ENCODE peak calls at places on chromosomes 7 and 10, in five cellular contexts. One of them, this sample, is unnamed.

GRCh38 chr10:5590816-5591215 is 66.1 kb downstream of the CALML3 start:
- DNase-seq in neural progenitor cell: no peak
- DNase-seq in endothelial cell: no peak
- DNase-seq in GM13977: no peak
- DNase-seq in GM10248: no peak
- DNase-seq in this sample: no peak

GRCh38 chr7:133297093-133297492 is 44.2 kb downstream of the EXOC4 start:
- DNase-seq in neural progenitor cell: no peak
- DNase-seq in endothelial cell: no peak
- DNase-seq in GM13977: no peak
- DNase-seq in GM10248: no peak
- DNase-seq in this sample: no peak

GRCh38 chr7:138008046-138008587 is 6.2 kb upstream of the CREB3L2 start:
- DNase-seq in neural progenitor cell: no peak
- DNase-seq in endothelial cell: no peak
- DNase-seq in GM13977: no peak
- DNase-seq in GM10248: no peak
- DNase-seq in this sample: no peak

GRCh38 chr7:134947329-134947728 is 39.0 kb upstream of the AGBL3 start:
- DNase-seq in neural progenitor cell: no peak
- DNase-seq in endothelial cell: no peak
- DNase-seq in GM13977: no peak
- DNase-seq in GM10248: no peak
- DNase-seq in this sample: no peak

GRCh38 chr7:76515999-76516443 is 5.7 kb downstream of the UPK3B start:
- DNase-seq in neural progenitor cell: no peak
- DNase-seq in endothelial cell: peak; percentile 78
- DNase-seq in GM13977: peak; percentile 79
- DNase-seq in GM10248: peak; percentile 77
- DNase-seq in this sample: peak; percentile 84

GRCh38 chr10:94307046-94307615 is 55.6 kb downstream of the NOC3L start:
- DNase-seq in neural progenitor cell: no peak
- DNase-seq in endothelial cell: no peak
- DNase-seq in GM13977: no peak
- DNase-seq in GM10248: no peak
- DNase-seq in this sample: no peak

GRCh38 chr7:102064361-102065025 is 222.2 kb upstream of the SH2B2 start:
- DNase-seq in neural progenitor cell: no peak
- DNase-seq in endothelial cell: no peak
- DNase-seq in GM13977: no peak
- DNase-seq in GM10248: no peak
- DNase-seq in this sample: no peak

GRCh38 chr7:51255536-51256243 is 60.9 kb downstream of the COBL start:
- DNase-seq in neural progenitor cell: peak; percentile 34
- DNase-seq in endothelial cell: no peak
- DNase-seq in GM13977: no peak
- DNase-seq in GM10248: no peak
- DNase-seq in this sample: no peak

GRCh38 chr10:63668081-63668480 is 146.9 kb downstream of the REEP3 start:
- DNase-seq in neural progenitor cell: no peak
- DNase-seq in endothelial cell: no peak
- DNase-seq in GM13977: no peak
- DNase-seq in GM10248: no peak
- DNase-seq in this sample: no peak

GRCh38 chr10:102043456-102043855 is 12.5 kb downstream of the ARMH3 start:
- DNase-seq in neural progenitor cell: no peak
- DNase-seq in endothelial cell: no peak
- DNase-seq in GM13977: no peak
- DNase-seq in GM10248: no peak
- DNase-seq in this sample: no peak

GRCh38 chr7:47945261-47946015 is 2.8 kb downstream of the PKD1L1 start:
- DNase-seq in neural progenitor cell: peak; percentile 79
- DNase-seq in endothelial cell: peak; percentile 76
- DNase-seq in GM13977: peak; percentile 66
- DNase-seq in GM10248: peak; percentile 59
- DNase-seq in this sample: peak; percentile 87

GRCh38 chr10:62025901-62026879 is 124.7 kb downstream of the ARID5B start:
- DNase-seq in neural progenitor cell: no peak
- DNase-seq in endothelial cell: no peak
- DNase-seq in GM13977: no peak
- DNase-seq in GM10248: no peak
- DNase-seq in this sample: no peak

GRCh38 chr7:114825423-114825951 is 96.4 kb upstream of the MDFIC start:
- DNase-seq in neural progenitor cell: peak; percentile 20
- DNase-seq in endothelial cell: no peak
- DNase-seq in GM13977: no peak
- DNase-seq in GM10248: no peak
- DNase-seq in this sample: no peak

GRCh38 chr7:126727930-126728331 is 524.8 kb downstream of the GRM8 start:
- DNase-seq in neural progenitor cell: no peak
- DNase-seq in endothelial cell: no peak
- DNase-seq in GM13977: no peak
- DNase-seq in GM10248: no peak
- DNase-seq in this sample: no peak

GRCh38 chr7:54546081-54546985 is 4.2 kb downstream of the VSTM2A start:
- DNase-seq in neural progenitor cell: peak; percentile 89
- DNase-seq in endothelial cell: peak; percentile 79
- DNase-seq in GM13977: peak; percentile 49
- DNase-seq in GM10248: no peak
- DNase-seq in this sample: peak; percentile 82

GRCh38 chr7:20786049-20786412 is 655 bp downstream of the SP8 start:
- DNase-seq in neural progenitor cell: no peak
- DNase-seq in endothelial cell: no peak
- DNase-seq in GM13977: peak; percentile 49
- DNase-seq in GM10248: no peak
- DNase-seq in this sample: no peak

GRCh38 chr10:49645417-49646255 is 31.8 kb downstream of the CHAT start:
- DNase-seq in neural progenitor cell: peak; percentile 7
- DNase-seq in endothelial cell: no peak
- DNase-seq in GM13977: no peak
- DNase-seq in GM10248: no peak
- DNase-seq in this sample: no peak

GRCh38 chr10:82213784-82214183 is 338.8 kb downstream of the NRG3 start:
- DNase-seq in neural progenitor cell: no peak
- DNase-seq in endothelial cell: no peak
- DNase-seq in GM13977: no peak
- DNase-seq in GM10248: no peak
- DNase-seq in this sample: no peak

GRCh38 chr7:39459606-39460090 is 106.6 kb upstream of the YAE1 start:
- DNase-seq in neural progenitor cell: peak; percentile 37
- DNase-seq in endothelial cell: no peak
- DNase-seq in GM13977: no peak
- DNase-seq in GM10248: no peak
- DNase-seq in this sample: no peak

GRCh38 chr10:101226888-101227736 is 2.2 kb downstream of the LBX1 start:
- DNase-seq in neural progenitor cell: peak; percentile 62
- DNase-seq in endothelial cell: no peak
- DNase-seq in GM13977: no peak
- DNase-seq in GM10248: no peak
- DNase-seq in this sample: peak; percentile 43

GRCh38 chr10:73810735-73811465 is 498 bp downstream of the NDST2 start:
- DNase-seq in neural progenitor cell: peak; percentile 61
- DNase-seq in endothelial cell: peak; percentile 27
- DNase-seq in GM13977: peak; percentile 78
- DNase-seq in GM10248: peak; percentile 55
- DNase-seq in this sample: peak; percentile 37

GRCh38 chr7:14233026-14233897 is 243.8 kb upstream of the ETV1 start:
- DNase-seq in neural progenitor cell: no peak
- DNase-seq in endothelial cell: no peak
- DNase-seq in GM13977: no peak
- DNase-seq in GM10248: no peak
- DNase-seq in this sample: no peak

GRCh38 chr7:112510032-112510742 is 29.4 kb downstream of the LSMEM1 start:
- DNase-seq in neural progenitor cell: no peak
- DNase-seq in endothelial cell: no peak
- DNase-seq in GM13977: peak; percentile 38
- DNase-seq in GM10248: peak; percentile 32
- DNase-seq in this sample: no peak

GRCh38 chr10:63437334-63437949 is 28.3 kb downstream of the JMJD1C start:
- DNase-seq in neural progenitor cell: no peak
- DNase-seq in endothelial cell: no peak
- DNase-seq in GM13977: no peak
- DNase-seq in GM10248: no peak
- DNase-seq in this sample: no peak

GRCh38 chr10:130992802-130993523 is 318.6 kb downstream of the TCERG1L start:
- DNase-seq in neural progenitor cell: no peak
- DNase-seq in endothelial cell: no peak
- DNase-seq in GM13977: no peak
- DNase-seq in GM10248: no peak
- DNase-seq in this sample: no peak

GRCh38 chr7:100582041-100582579 is 3.8 kb downstream of the LRCH4 start:
- DNase-seq in neural progenitor cell: no peak
- DNase-seq in endothelial cell: no peak
- DNase-seq in GM13977: no peak
- DNase-seq in GM10248: no peak
- DNase-seq in this sample: no peak

GRCh38 chr10:103842605-103843004 is 12.8 kb downstream of the SH3PXD2A start:
- DNase-seq in neural progenitor cell: no peak
- DNase-seq in endothelial cell: no peak
- DNase-seq in GM13977: no peak
- DNase-seq in GM10248: no peak
- DNase-seq in this sample: no peak

GRCh38 chr10:79904671-79905321 is 44.1 kb downstream of the SFTPD start:
- DNase-seq in neural progenitor cell: peak; percentile 83
- DNase-seq in endothelial cell: peak; percentile 80
- DNase-seq in GM13977: peak; percentile 28
- DNase-seq in GM10248: peak; percentile 41
- DNase-seq in this sample: peak; percentile 72

GRCh38 chr7:20797174-20798080 is 10.7 kb upstream of the SP8 start:
- DNase-seq in neural progenitor cell: peak; percentile 27
- DNase-seq in endothelial cell: no peak
- DNase-seq in GM13977: no peak
- DNase-seq in GM10248: peak; percentile 61
- DNase-seq in this sample: peak; percentile 58

GRCh38 chr7:24125765-24126164 is 158.2 kb upstream of the NPY start:
- DNase-seq in neural progenitor cell: no peak
- DNase-seq in endothelial cell: no peak
- DNase-seq in GM13977: no peak
- DNase-seq in GM10248: no peak
- DNase-seq in this sample: no peak

GRCh38 chr10:58585425-58585824 is 72.8 kb downstream of the BICC1 start:
- DNase-seq in neural progenitor cell: no peak
- DNase-seq in endothelial cell: no peak
- DNase-seq in GM13977: no peak
- DNase-seq in GM10248: no peak
- DNase-seq in this sample: no peak

GRCh38 chr10:79099898-79100448 is 31.2 kb downstream of the ZMIZ1 start:
- DNase-seq in neural progenitor cell: no peak
- DNase-seq in endothelial cell: no peak
- DNase-seq in GM13977: no peak
- DNase-seq in GM10248: no peak
- DNase-seq in this sample: no peak

GRCh38 chr10:11522821-11523245 is 88.6 kb downstream of the USP6NL start:
- DNase-seq in neural progenitor cell: no peak
- DNase-seq in endothelial cell: no peak
- DNase-seq in GM13977: no peak
- DNase-seq in GM10248: no peak
- DNase-seq in this sample: no peak
- TF ChIP-seq CTCF in neural progenitor cell: no peak
- TF ChIP-seq CTCF in endothelial cell: no peak
- TF ChIP-seq CTCF in GM13977: no peak
- TF ChIP-seq CTCF in GM10248: no peak
- TF ChIP-seq CTCF in this sample: no peak

GRCh38 chr7:151062399-151063211 is 3.2 kb downstream of the SLC4A2 start:
- DNase-seq in neural progenitor cell: peak; percentile 88
- DNase-seq in endothelial cell: peak; percentile 67
- DNase-seq in GM13977: no peak
- DNase-seq in GM10248: no peak
- DNase-seq in this sample: peak; percentile 91
- TF ChIP-seq CTCF in neural progenitor cell: no peak
- TF ChIP-seq CTCF in endothelial cell: no peak
- TF ChIP-seq CTCF in GM13977: no peak
- TF ChIP-seq CTCF in GM10248: no peak
- TF ChIP-seq CTCF in this sample: no peak

GRCh38 chr7:41567350-41568114 is 135.4 kb downstream of the INHBA start:
- DNase-seq in neural progenitor cell: no peak
- DNase-seq in endothelial cell: no peak
- DNase-seq in GM13977: no peak
- DNase-seq in GM10248: no peak
- DNase-seq in this sample: no peak
- TF ChIP-seq CTCF in neural progenitor cell: no peak
- TF ChIP-seq CTCF in endothelial cell: no peak
- TF ChIP-seq CTCF in GM13977: no peak
- TF ChIP-seq CTCF in GM10248: no peak
- TF ChIP-seq CTCF in this sample: no peak

DNA sequence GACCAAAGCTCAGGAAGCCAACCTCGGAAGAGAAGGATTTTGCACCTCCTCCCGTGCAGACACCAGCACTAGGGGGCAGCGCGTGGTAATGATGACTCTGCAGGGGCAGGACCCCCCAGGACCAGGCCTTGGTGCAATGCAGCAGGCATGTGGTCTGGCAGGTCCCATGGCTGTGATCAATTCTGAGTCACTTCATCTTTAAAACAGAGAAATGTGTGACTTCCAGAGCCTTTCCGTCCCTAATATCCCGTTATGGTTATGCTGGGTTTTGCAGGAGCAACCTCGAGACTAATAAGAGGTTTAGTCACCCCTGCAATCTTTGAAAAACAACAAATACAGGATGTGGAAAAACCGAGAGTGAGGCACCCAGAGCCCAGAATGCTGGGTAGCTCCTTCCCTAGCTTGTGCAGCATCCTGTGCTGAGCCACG is 30.2 kb upstream of the GJD4 start:
- DNase-seq in neural progenitor cell: no peak
- DNase-seq in endothelial cell: peak; percentile 28
- DNase-seq in GM13977: no peak
- DNase-seq in GM10248: no peak
- DNase-seq in this sample: no peak
- TF ChIP-seq CTCF in neural progenitor cell: peak; percentile 39
- TF ChIP-seq CTCF in endothelial cell: peak; percentile 26
- TF ChIP-seq CTCF in GM13977: no peak
- TF ChIP-seq CTCF in GM10248: no peak
- TF ChIP-seq CTCF in this sample: peak; percentile 33

GRCh38 chr10:119657725-119658124 is 6.5 kb downstream of the BAG3 start:
- DNase-seq in neural progenitor cell: no peak
- DNase-seq in endothelial cell: no peak
- DNase-seq in GM13977: no peak
- DNase-seq in GM10248: no peak
- DNase-seq in this sample: no peak

GRCh38 chr10:119654540-119654939 is 3.4 kb downstream of the BAG3 start:
- DNase-seq in neural progenitor cell: no peak
- DNase-seq in endothelial cell: no peak
- DNase-seq in GM13977: no peak
- DNase-seq in GM10248: no peak
- DNase-seq in this sample: no peak

GRCh38 chr10:119658274-119658673 is 7.1 kb downstream of the BAG3 start:
- DNase-seq in neural progenitor cell: peak; percentile 36
- DNase-seq in endothelial cell: no peak
- DNase-seq in GM13977: no peak
- DNase-seq in GM10248: no peak
- DNase-seq in this sample: peak; percentile 44

GRCh38 chr10:119655566-119656001 is 4.4 kb downstream of the BAG3 start:
- DNase-seq in neural progenitor cell: no peak
- DNase-seq in endothelial cell: no peak
- DNase-seq in GM13977: no peak
- DNase-seq in GM10248: no peak
- DNase-seq in this sample: no peak

GRCh38 chr10:119656760-119657159 is 5.6 kb downstream of the BAG3 start:
- DNase-seq in neural progenitor cell: no peak
- DNase-seq in endothelial cell: no peak
- DNase-seq in GM13977: no peak
- DNase-seq in GM10248: no peak
- DNase-seq in this sample: no peak
- TF ChIP-seq CTCF in neural progenitor cell: no peak
- TF ChIP-seq CTCF in endothelial cell: no peak
- TF ChIP-seq CTCF in GM13977: no peak
- TF ChIP-seq CTCF in GM10248: no peak
- TF ChIP-seq CTCF in this sample: no peak

GRCh38 chr7:105487559-105488218 is 34.4 kb downstream of the PUS7 start:
- DNase-seq in neural progenitor cell: peak; percentile 9
- DNase-seq in endothelial cell: peak; percentile 47
- DNase-seq in GM13977: peak; percentile 30
- DNase-seq in GM10248: peak; percentile 32
- DNase-seq in this sample: peak; percentile 52
- TF ChIP-seq CTCF in neural progenitor cell: peak; percentile 53
- TF ChIP-seq CTCF in endothelial cell: no peak
- TF ChIP-seq CTCF in GM13977: peak; percentile 41
- TF ChIP-seq CTCF in GM10248: peak; percentile 29
- TF ChIP-seq CTCF in this sample: no peak